ENCODE peak calls at places on chromosome 1, in eight cellular contexts. One of them, this sample, is unnamed. For H3K27me3, the result is how much of the 10 kb centered on the place peaks cover.

GRCh38 chr1:74652711-74653131 is 20.9 kb downstream of the ERICH3 start:
- DNase-seq in tibial artery: no peak
- DNase-seq in brain microvascular endothelial cell: peak
- DNase-seq in tibial nerve: no peak
- DNase-seq in BJ: peak
- DNase-seq in uterus: peak
- DNase-seq in small intestine: no peak
- DNase-seq in right lobe of liver: no peak
- DNase-seq in this sample: no peak

GRCh38 chr1:157034137-157034800 is 11.3 kb downstream of the ARHGEF11 start:
- DNase-seq in tibial artery: no peak
- DNase-seq in brain microvascular endothelial cell: peak
- DNase-seq in tibial nerve: no peak
- DNase-seq in BJ: no peak
- DNase-seq in uterus: no peak
- DNase-seq in small intestine: no peak
- DNase-seq in right lobe of liver: no peak
- DNase-seq in this sample: no peak

GRCh38 chr1:151039527-151039926 is 3.1 kb downstream of the BNIPL start:
- DNase-seq in tibial artery: no peak
- DNase-seq in brain microvascular endothelial cell: no peak
- DNase-seq in tibial nerve: no peak
- DNase-seq in BJ: no peak
- DNase-seq in uterus: no peak
- DNase-seq in small intestine: no peak
- DNase-seq in right lobe of liver: no peak
- DNase-seq in this sample: no peak

GRCh38 chr1:7401814-7402547 is 369.1 kb upstream of the VAMP3 start:
- DNase-seq in tibial artery: no peak
- DNase-seq in brain microvascular endothelial cell: peak
- DNase-seq in tibial nerve: no peak
- DNase-seq in BJ: peak
- DNase-seq in uterus: no peak
- DNase-seq in small intestine: peak
- DNase-seq in right lobe of liver: no peak
- DNase-seq in this sample: peak

GRCh38 chr1:203075249-203076030 is 10.4 kb downstream of the MYOG start:
- DNase-seq in tibial artery: no peak
- DNase-seq in brain microvascular endothelial cell: no peak
- DNase-seq in tibial nerve: no peak
- DNase-seq in BJ: no peak
- DNase-seq in uterus: no peak
- DNase-seq in small intestine: no peak
- DNase-seq in right lobe of liver: no peak
- DNase-seq in this sample: no peak

GRCh38 chr1:245858683-245859509 is 648.2 kb downstream of the SMYD3 start:
- DNase-seq in tibial artery: no peak
- DNase-seq in brain microvascular endothelial cell: no peak
- DNase-seq in tibial nerve: no peak
- DNase-seq in BJ: no peak
- DNase-seq in uterus: no peak
- DNase-seq in small intestine: no peak
- DNase-seq in right lobe of liver: no peak
- DNase-seq in this sample: no peak

GRCh38 chr1:100377590-100378361 is 25.5 kb downstream of the CDC14A start:
- DNase-seq in tibial artery: no peak
- DNase-seq in brain microvascular endothelial cell: no peak
- DNase-seq in tibial nerve: no peak
- DNase-seq in BJ: no peak
- DNase-seq in uterus: no peak
- DNase-seq in small intestine: no peak
- DNase-seq in right lobe of liver: no peak
- DNase-seq in this sample: no peak

GRCh38 chr1:220843481-220844011 is 35.7 kb upstream of the HLX start:
- DNase-seq in tibial artery: peak
- DNase-seq in brain microvascular endothelial cell: peak
- DNase-seq in tibial nerve: peak
- DNase-seq in BJ: no peak
- DNase-seq in uterus: peak
- DNase-seq in small intestine: no peak
- DNase-seq in right lobe of liver: peak
- DNase-seq in this sample: no peak

GRCh38 chr1:114319480-114319879 is 165.8 kb upstream of the SYT6 start:
- DNase-seq in tibial artery: no peak
- DNase-seq in brain microvascular endothelial cell: peak
- DNase-seq in tibial nerve: no peak
- DNase-seq in BJ: no peak
- DNase-seq in uterus: no peak
- DNase-seq in small intestine: no peak
- DNase-seq in right lobe of liver: no peak
- DNase-seq in this sample: no peak

GRCh38 chr1:61851849-61852692 is 109.8 kb downstream of the PATJ start:
- DNase-seq in tibial artery: no peak
- DNase-seq in brain microvascular endothelial cell: peak
- DNase-seq in tibial nerve: no peak
- DNase-seq in BJ: no peak
- DNase-seq in uterus: no peak
- DNase-seq in small intestine: peak
- DNase-seq in right lobe of liver: no peak
- DNase-seq in this sample: peak

GRCh38 chr1:38463074-38463473 is 396.5 kb downstream of the RRAGC start:
- DNase-seq in tibial artery: no peak
- DNase-seq in brain microvascular endothelial cell: no peak
- DNase-seq in tibial nerve: no peak
- DNase-seq in BJ: no peak
- DNase-seq in uterus: no peak
- DNase-seq in small intestine: no peak
- DNase-seq in right lobe of liver: no peak
- DNase-seq in this sample: no peak

GRCh38 chr1:66760506-66760905 is 8.2 kb downstream of the DYNLT5 start:
- DNase-seq in tibial artery: no peak
- DNase-seq in brain microvascular endothelial cell: no peak
- DNase-seq in tibial nerve: no peak
- DNase-seq in BJ: no peak
- DNase-seq in uterus: no peak
- DNase-seq in small intestine: no peak
- DNase-seq in right lobe of liver: no peak
- DNase-seq in this sample: no peak

GRCh38 chr1:161139765-161140164 is 7.3 kb upstream of the DEDD start:
- DNase-seq in tibial artery: no peak
- DNase-seq in brain microvascular endothelial cell: peak
- DNase-seq in tibial nerve: no peak
- DNase-seq in BJ: no peak
- DNase-seq in uterus: no peak
- DNase-seq in small intestine: peak
- DNase-seq in right lobe of liver: no peak
- DNase-seq in this sample: peak

GRCh38 chr1:22619808-22620207 is 16.6 kb upstream of the C1QA start:
- DNase-seq in tibial artery: no peak
- DNase-seq in brain microvascular endothelial cell: no peak
- DNase-seq in tibial nerve: no peak
- DNase-seq in BJ: no peak
- DNase-seq in uterus: no peak
- DNase-seq in small intestine: no peak
- DNase-seq in right lobe of liver: no peak
- DNase-seq in this sample: no peak
- H3K27me3 ChIP-seq in tibial artery: under half
- H3K27me3 ChIP-seq in brain microvascular endothelial cell: under half
- H3K27me3 ChIP-seq in tibial nerve: half or more
- H3K27me3 ChIP-seq in BJ: under half
- H3K27me3 ChIP-seq in uterus: under half
- H3K27me3 ChIP-seq in small intestine: under half
- H3K27me3 ChIP-seq in right lobe of liver: under half
- H3K27me3 ChIP-seq in this sample: under half

GRCh38 chr1:20555025-20555757 is 2.8 kb downstream of the FAM43B start:
- DNase-seq in tibial artery: no peak
- DNase-seq in brain microvascular endothelial cell: no peak
- DNase-seq in tibial nerve: no peak
- DNase-seq in BJ: no peak
- DNase-seq in uterus: no peak
- DNase-seq in small intestine: no peak
- DNase-seq in right lobe of liver: no peak
- DNase-seq in this sample: no peak

GRCh38 chr1:20558180-20558579 is 5.8 kb downstream of the FAM43B start:
- DNase-seq in tibial artery: no peak
- DNase-seq in brain microvascular endothelial cell: no peak
- DNase-seq in tibial nerve: no peak
- DNase-seq in BJ: no peak
- DNase-seq in uterus: no peak
- DNase-seq in small intestine: no peak
- DNase-seq in right lobe of liver: no peak
- DNase-seq in this sample: no peak

GRCh38 chr1:20551945-20552727 is at the start of gene FAM43B:
- DNase-seq in tibial artery: peak
- DNase-seq in brain microvascular endothelial cell: no peak
- DNase-seq in tibial nerve: no peak
- DNase-seq in BJ: no peak
- DNase-seq in uterus: peak
- DNase-seq in small intestine: no peak
- DNase-seq in right lobe of liver: peak
- DNase-seq in this sample: no peak

GRCh38 chr1:20552728-20553571 is 577 bp downstream of the FAM43B start:
- DNase-seq in tibial artery: no peak
- DNase-seq in brain microvascular endothelial cell: no peak
- DNase-seq in tibial nerve: no peak
- DNase-seq in BJ: no peak
- DNase-seq in uterus: no peak
- DNase-seq in small intestine: no peak
- DNase-seq in right lobe of liver: no peak
- DNase-seq in this sample: no peak

GRCh38 chr1:20555758-20556120 is 3.4 kb downstream of the FAM43B start:
- DNase-seq in tibial artery: no peak
- DNase-seq in brain microvascular endothelial cell: no peak
- DNase-seq in tibial nerve: no peak
- DNase-seq in BJ: no peak
- DNase-seq in uterus: no peak
- DNase-seq in small intestine: no peak
- DNase-seq in right lobe of liver: no peak
- DNase-seq in this sample: no peak
- H3K27me3 ChIP-seq in tibial artery: under half
- H3K27me3 ChIP-seq in brain microvascular endothelial cell: half or more
- H3K27me3 ChIP-seq in tibial nerve: half or more
- H3K27me3 ChIP-seq in BJ: half or more
- H3K27me3 ChIP-seq in uterus: under half
- H3K27me3 ChIP-seq in small intestine: under half
- H3K27me3 ChIP-seq in right lobe of liver: under half
- H3K27me3 ChIP-seq in this sample: under half

GRCh38 chr1:30809514-30810263 is 52.1 kb upstream of the LAPTM5 start:
- DNase-seq in tibial artery: no peak
- DNase-seq in brain microvascular endothelial cell: peak
- DNase-seq in tibial nerve: no peak
- DNase-seq in BJ: peak
- DNase-seq in uterus: no peak
- DNase-seq in small intestine: no peak
- DNase-seq in right lobe of liver: no peak
- DNase-seq in this sample: no peak

GRCh38 chr1:30811187-30811586 is 53.6 kb upstream of the LAPTM5 start:
- DNase-seq in tibial artery: no peak
- DNase-seq in brain microvascular endothelial cell: no peak
- DNase-seq in tibial nerve: no peak
- DNase-seq in BJ: no peak
- DNase-seq in uterus: no peak
- DNase-seq in small intestine: no peak
- DNase-seq in right lobe of liver: no peak
- DNase-seq in this sample: no peak

GRCh38 chr1:30812093-30812492 is 54.5 kb upstream of the LAPTM5 start:
- DNase-seq in tibial artery: no peak
- DNase-seq in brain microvascular endothelial cell: no peak
- DNase-seq in tibial nerve: no peak
- DNase-seq in BJ: no peak
- DNase-seq in uterus: no peak
- DNase-seq in small intestine: no peak
- DNase-seq in right lobe of liver: no peak
- DNase-seq in this sample: no peak

GRCh38 chr1:30808067-30808662 is 50.6 kb upstream of the LAPTM5 start:
- DNase-seq in tibial artery: no peak
- DNase-seq in brain microvascular endothelial cell: no peak
- DNase-seq in tibial nerve: no peak
- DNase-seq in BJ: no peak
- DNase-seq in uterus: no peak
- DNase-seq in small intestine: no peak
- DNase-seq in right lobe of liver: no peak
- DNase-seq in this sample: no peak

GRCh38 chr1:30810416-30811105 is 53.0 kb upstream of the LAPTM5 start:
- DNase-seq in tibial artery: no peak
- DNase-seq in brain microvascular endothelial cell: no peak
- DNase-seq in tibial nerve: no peak
- DNase-seq in BJ: no peak
- DNase-seq in uterus: no peak
- DNase-seq in small intestine: no peak
- DNase-seq in right lobe of liver: no peak
- DNase-seq in this sample: no peak
- H3K27me3 ChIP-seq in tibial artery: under half
- H3K27me3 ChIP-seq in brain microvascular endothelial cell: under half
- H3K27me3 ChIP-seq in tibial nerve: under half
- H3K27me3 ChIP-seq in BJ: under half
- H3K27me3 ChIP-seq in uterus: under half
- H3K27me3 ChIP-seq in small intestine: under half
- H3K27me3 ChIP-seq in right lobe of liver: under half
- H3K27me3 ChIP-seq in this sample: under half

GRCh38 chr1:43144228-43144627 is 27.9 kb downstream of the EBNA1BP2 start:
- DNase-seq in tibial artery: no peak
- DNase-seq in brain microvascular endothelial cell: peak
- DNase-seq in tibial nerve: no peak
- DNase-seq in BJ: no peak
- DNase-seq in uterus: no peak
- DNase-seq in small intestine: no peak
- DNase-seq in right lobe of liver: no peak
- DNase-seq in this sample: no peak

GRCh38 chr1:43152866-43153265 is 19.2 kb downstream of the EBNA1BP2 start:
- DNase-seq in tibial artery: no peak
- DNase-seq in brain microvascular endothelial cell: no peak
- DNase-seq in tibial nerve: no peak
- DNase-seq in BJ: no peak
- DNase-seq in uterus: no peak
- DNase-seq in small intestine: no peak
- DNase-seq in right lobe of liver: no peak
- DNase-seq in this sample: peak

GRCh38 chr1:43147625-43148319 is 24.3 kb downstream of the EBNA1BP2 start:
- DNase-seq in tibial artery: peak
- DNase-seq in brain microvascular endothelial cell: peak
- DNase-seq in tibial nerve: no peak
- DNase-seq in BJ: peak
- DNase-seq in uterus: peak
- DNase-seq in small intestine: peak
- DNase-seq in right lobe of liver: peak
- DNase-seq in this sample: peak

GRCh38 chr1:43153443-43153842 is 18.6 kb downstream of the EBNA1BP2 start:
- DNase-seq in tibial artery: no peak
- DNase-seq in brain microvascular endothelial cell: no peak
- DNase-seq in tibial nerve: no peak
- DNase-seq in BJ: no peak
- DNase-seq in uterus: no peak
- DNase-seq in small intestine: no peak
- DNase-seq in right lobe of liver: no peak
- DNase-seq in this sample: no peak

DNA sequence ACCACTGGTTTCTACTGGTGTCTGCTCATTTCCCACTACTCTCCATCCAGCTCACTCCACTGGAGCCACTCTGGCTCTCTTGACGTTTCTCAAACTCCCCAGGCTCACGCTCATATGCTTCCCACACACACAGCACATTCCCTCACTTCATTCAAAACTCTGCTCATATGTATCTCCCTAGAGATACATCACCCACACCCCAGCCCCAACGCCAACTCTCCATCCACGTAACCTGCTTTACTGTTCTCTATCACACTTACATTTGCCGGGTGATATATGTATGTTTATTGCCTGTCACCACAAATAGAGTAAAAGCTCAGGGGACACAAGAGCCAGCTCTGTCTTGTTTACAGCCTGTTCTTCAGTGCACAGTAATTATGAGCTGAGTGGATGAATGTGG is 22.2 kb downstream of the EBNA1BP2 start:
- DNase-seq in tibial artery: no peak
- DNase-seq in brain microvascular endothelial cell: no peak
- DNase-seq in tibial nerve: no peak
- DNase-seq in BJ: no peak
- DNase-seq in uterus: no peak
- DNase-seq in small intestine: no peak
- DNase-seq in right lobe of liver: no peak
- DNase-seq in this sample: no peak
- H3K27me3 ChIP-seq in tibial artery: under half
- H3K27me3 ChIP-seq in brain microvascular endothelial cell: under half
- H3K27me3 ChIP-seq in tibial nerve: under half
- H3K27me3 ChIP-seq in BJ: under half
- H3K27me3 ChIP-seq in uterus: under half
- H3K27me3 ChIP-seq in small intestine: under half
- H3K27me3 ChIP-seq in right lobe of liver: under half
- H3K27me3 ChIP-seq in this sample: under half